ENCODE peak calls at places on chromosome 12, in five cellular contexts. One of them, this sample, is unnamed.

GRCh38 chr12:29742646-29743045 is 41.1 kb downstream of the TMTC1 start:
- DNase-seq in omental fat pad: no peak
- DNase-seq in heart right ventricle: no peak
- DNase-seq in Ammon's horn: no peak
- DNase-seq in renal cortical epithelial cell: no peak
- DNase-seq in this sample: no peak

GRCh38 chr12:34294671-34295365 is 272.5 kb downstream of the ALG10 start:
- DNase-seq in omental fat pad: no peak
- DNase-seq in heart right ventricle: peak; percentile 1
- DNase-seq in Ammon's horn: no peak
- DNase-seq in renal cortical epithelial cell: no peak
- DNase-seq in this sample: peak; percentile 7

GRCh38 chr12:51620448-51620847 is 29.4 kb downstream of the SCN8A start:
- DNase-seq in omental fat pad: no peak
- DNase-seq in heart right ventricle: no peak
- DNase-seq in Ammon's horn: no peak
- DNase-seq in renal cortical epithelial cell: peak; percentile 15
- DNase-seq in this sample: no peak

GRCh38 chr12:56124133-56124532 is 3.9 kb upstream of the ESYT1 start:
- DNase-seq in omental fat pad: no peak
- DNase-seq in heart right ventricle: no peak
- DNase-seq in Ammon's horn: no peak
- DNase-seq in renal cortical epithelial cell: no peak
- DNase-seq in this sample: no peak

GRCh38 chr12:42960087-42960527 is 370.6 kb upstream of the PRICKLE1 start:
- DNase-seq in omental fat pad: no peak
- DNase-seq in heart right ventricle: no peak
- DNase-seq in Ammon's horn: no peak
- DNase-seq in renal cortical epithelial cell: peak; percentile 93
- DNase-seq in this sample: no peak

GRCh38 chr12:59365133-59365532 is 230.7 kb upstream of the SLC16A7 start:
- DNase-seq in omental fat pad: no peak
- DNase-seq in heart right ventricle: no peak
- DNase-seq in Ammon's horn: no peak
- DNase-seq in renal cortical epithelial cell: no peak
- DNase-seq in this sample: no peak

GRCh38 chr12:110179291-110179690 is 55.1 kb downstream of the IFT81 start:
- DNase-seq in omental fat pad: no peak
- DNase-seq in heart right ventricle: no peak
- DNase-seq in Ammon's horn: no peak
- DNase-seq in renal cortical epithelial cell: peak; percentile 28
- DNase-seq in this sample: no peak

GRCh38 chr12:130457215-130457614 is 119.5 kb downstream of the PIWIL1 start:
- DNase-seq in omental fat pad: no peak
- DNase-seq in heart right ventricle: no peak
- DNase-seq in Ammon's horn: no peak
- DNase-seq in renal cortical epithelial cell: no peak
- DNase-seq in this sample: no peak

GRCh38 chr12:83318386-83318971 is 631.8 kb downstream of the TMTC2 start:
- DNase-seq in omental fat pad: no peak
- DNase-seq in heart right ventricle: no peak
- DNase-seq in Ammon's horn: no peak
- DNase-seq in renal cortical epithelial cell: no peak
- DNase-seq in this sample: no peak

GRCh38 chr12:82877963-82878362 is 191.3 kb downstream of the TMTC2 start:
- DNase-seq in omental fat pad: no peak
- DNase-seq in heart right ventricle: no peak
- DNase-seq in Ammon's horn: no peak
- DNase-seq in renal cortical epithelial cell: no peak
- DNase-seq in this sample: no peak

GRCh38 chr12:105740970-105741725 is 397.6 kb downstream of the NUAK1 start:
- DNase-seq in omental fat pad: no peak
- DNase-seq in heart right ventricle: peak; percentile 56
- DNase-seq in Ammon's horn: peak; percentile 75
- DNase-seq in renal cortical epithelial cell: no peak
- DNase-seq in this sample: peak; percentile 11

GRCh38 chr12:28998662-28999120 is 150.4 kb upstream of the FAR2 start:
- DNase-seq in omental fat pad: no peak
- DNase-seq in heart right ventricle: no peak
- DNase-seq in Ammon's horn: peak; percentile 19
- DNase-seq in renal cortical epithelial cell: peak; percentile 80
- DNase-seq in this sample: no peak

GRCh38 chr12:111066744-111067437 is 146.5 kb upstream of the MYL2 start:
- DNase-seq in omental fat pad: no peak
- DNase-seq in heart right ventricle: no peak
- DNase-seq in Ammon's horn: no peak
- DNase-seq in renal cortical epithelial cell: no peak
- DNase-seq in this sample: no peak

This sample was measured in left colon.